ENCODE peak calls at places on chromosomes 5 and 9, in eight cellular contexts. N is ovary; B is activated T-cell treated with anti-CD3 and anti-CD28 coated beads for 24 hours; P is HCEC 1CT; V is effector CD4-positive, alpha-beta T cell; Q is fibroblast of the aortic adventitia; A is T-helper 9 cell; Z is stimulated activated CD8-positive, alpha-beta memory T cell treated with anti-CD3 and anti-CD28 coated beads, Interleukin-4, amount 100 ng/mL, for 24 hours. I is an unnamed sample.

GRCh38 chr5:107615173-107615856 is 55.4 kb downstream of the EFNA5 start:
- DNase-seq in Q (no peak), Z (no peak), P (peak; percentile 63), A (no peak), N (no peak), B (no peak), V (no peak), I (peak; percentile 16)

GRCh38 chr9:133163559-133164208 is at the start of gene GBGT1:
- DNase-seq in A (peak; percentile 31), P (no peak), B (no peak), Z (no peak), Q (no peak), V (no peak), N (peak; percentile 76), I (peak; percentile 47)

GRCh38 chr9:132412089-132412488 is 2.1 kb downstream of the CFAP77 start:
- DNase-seq in A (no peak), Z (no peak), N (no peak), Q (no peak), B (no peak), V (peak; percentile 11), P (no peak), I (peak; percentile 29)

GRCh38 chr5:35762368-35762767 is 94.3 kb upstream of the IL7R start:
- DNase-seq in Q (no peak), Z (no peak), V (no peak), B (no peak), N (no peak), P (peak; percentile 46), A (no peak), I (no peak)

GRCh38 chr5:40383719-40384651 is 295.7 kb upstream of the PTGER4 start:
- DNase-seq in Z (no peak), B (no peak), P (peak; percentile 81), Q (peak; percentile 79), A (no peak), N (no peak), V (no peak), I (peak; percentile 28)

GRCh38 chr5:61613679-61614078 is 281.6 kb downstream of the ZSWIM6 start:
- DNase-seq in Z (no peak), A (no peak), P (no peak), Q (no peak), V (no peak), N (no peak), B (no peak), I (no peak)

GRCh38 chr5:31641059-31641458 is 2.1 kb downstream of the PDZD2 start:
- DNase-seq in Q (no peak), N (no peak), B (no peak), V (no peak), P (no peak), Z (no peak), A (no peak), I (no peak)

GRCh38 chr5:130158036-130158435 is 253.8 kb downstream of the CHSY3 start:
- DNase-seq in V (no peak), Q (no peak), B (no peak), A (no peak), N (no peak), P (no peak), Z (no peak), I (no peak)

GRCh38 chr9:94796687-94797086 is 70.2 kb downstream of the AOPEP start:
- DNase-seq in V (no peak), B (no peak), Q (no peak), Z (no peak), A (no peak), N (no peak), P (no peak), I (no peak)

GRCh38 chr9:121860744-121861143 is 209.3 kb downstream of the DAB2IP start:
- DNase-seq in A (no peak), P (peak; percentile 57), Q (peak; percentile 85), N (peak; percentile 77), V (no peak), Z (no peak), B (no peak), I (peak; percentile 95)

GRCh38 chr9:123954921-123955320 is 25.0 kb upstream of the DENND1A start:
- DNase-seq in A (no peak), P (peak; percentile 44), N (no peak), Q (peak; percentile 44), V (no peak), Z (no peak), B (no peak), I (no peak)

GRCh38 chr5:56838409-56839039 is 23.2 kb downstream of the MAP3K1 start:
- DNase-seq in B (no peak), N (no peak), A (no peak), Q (peak; percentile 79), Z (no peak), P (peak; percentile 71), V (no peak), I (peak; percentile 81)

GRCh38 chr9:22649384-22649783 is 202.8 kb downstream of the DMRTA1 start:
- DNase-seq in Q (peak; percentile 82), B (no peak), V (no peak), A (no peak), N (no peak), P (no peak), Z (no peak), I (peak; percentile 1)

GRCh38 chr9:91500509-91501011 is 76.9 kb upstream of the NFIL3 start:
- DNase-seq in Q (peak; percentile 89), P (peak; percentile 82), Z (no peak), N (peak; percentile 41), A (no peak), V (no peak), B (no peak), I (peak; percentile 73)

GRCh38 chr5:168291961-168292782 is 727 bp downstream of the WWC1 start:
- DNase-seq in B (no peak), N (no peak), Z (no peak), A (peak; percentile 1), P (no peak), Q (no peak), V (no peak), I (peak; percentile 64)

GRCh38 chr9:87959916-87960581 is 14.3 kb downstream of the CDK20 start:
- DNase-seq in Z (no peak), V (no peak), A (no peak), B (no peak), N (no peak), P (no peak), Q (peak; percentile 99), I (peak; percentile 49)

GRCh38 chr5:169426674-169427250 is 125.8 kb upstream of the SLIT3 start:
- DNase-seq in V (no peak), N (no peak), A (no peak), B (no peak), Z (no peak), Q (no peak), P (no peak), I (no peak)

GRCh38 chr5:130773813-130774212 is 391.2 kb downstream of the HINT1 start:
- DNase-seq in Q (no peak), P (no peak), V (no peak), A (no peak), Z (no peak), B (no peak), N (no peak), I (peak; percentile 27)